ENCODE peak calls at places on chromosomes 3 and 15, in seven cellular contexts. One of them, this sample, is unnamed.

GRCh38 chr3:66498718-66499611 is 1.9 kb downstream of the LRIG1 start:
- DNase-seq in ACHN: no peak
- DNase-seq in stimulated activated CD4-positive, alpha-beta T cell treated with anti-CD3 and anti-CD28 coated beads, Interleukin-4, amount 100 ng/mL, for 48 hours: no peak
- DNase-seq in cardiac muscle cell: no peak
- DNase-seq in small intestine: peak; percentile 29
- DNase-seq in GM12865: no peak
- DNase-seq in OCI-M1: peak; percentile 20
- DNase-seq in this sample: no peak

GRCh38 chr3:157204431-157204830 is 44.5 kb upstream of the CCNL1 start:
- DNase-seq in cardiac muscle cell: peak; percentile 19
- DNase-seq in OCI-M1: peak; percentile 46
- DNase-seq in ACHN: peak; percentile 53
- DNase-seq in GM12865: no peak
- DNase-seq in small intestine: no peak
- DNase-seq in stimulated activated CD4-positive, alpha-beta T cell treated with anti-CD3 and anti-CD28 coated beads, Interleukin-4, amount 100 ng/mL, for 48 hours: no peak
- DNase-seq in this sample: peak; percentile 32

GRCh38 chr3:45779746-45780735 is 16.3 kb downstream of the SLC6A20 start:
- DNase-seq in stimulated activated CD4-positive, alpha-beta T cell treated with anti-CD3 and anti-CD28 coated beads, Interleukin-4, amount 100 ng/mL, for 48 hours: no peak
- DNase-seq in ACHN: no peak
- DNase-seq in GM12865: no peak
- DNase-seq in small intestine: no peak
- DNase-seq in OCI-M1: no peak
- DNase-seq in cardiac muscle cell: no peak
- DNase-seq in this sample: no peak

GRCh38 chr3:170961616-170962400 is 53.4 kb upstream of the EIF5A2 start:
- DNase-seq in OCI-M1: peak; percentile 44
- DNase-seq in GM12865: peak; percentile 30
- DNase-seq in small intestine: peak; percentile 59
- DNase-seq in cardiac muscle cell: peak; percentile 46
- DNase-seq in stimulated activated CD4-positive, alpha-beta T cell treated with anti-CD3 and anti-CD28 coated beads, Interleukin-4, amount 100 ng/mL, for 48 hours: no peak
- DNase-seq in ACHN: peak; percentile 59
- DNase-seq in this sample: peak; percentile 59

GRCh38 chr3:111521881-111522280 is 20.1 kb upstream of the CD96 start:
- DNase-seq in OCI-M1: no peak
- DNase-seq in cardiac muscle cell: no peak
- DNase-seq in small intestine: no peak
- DNase-seq in ACHN: no peak
- DNase-seq in stimulated activated CD4-positive, alpha-beta T cell treated with anti-CD3 and anti-CD28 coated beads, Interleukin-4, amount 100 ng/mL, for 48 hours: no peak
- DNase-seq in GM12865: no peak
- DNase-seq in this sample: no peak

GRCh38 chr3:38842266-38842965 is 26.4 kb upstream of the SCN10A start:
- DNase-seq in cardiac muscle cell: no peak
- DNase-seq in ACHN: no peak
- DNase-seq in OCI-M1: no peak
- DNase-seq in stimulated activated CD4-positive, alpha-beta T cell treated with anti-CD3 and anti-CD28 coated beads, Interleukin-4, amount 100 ng/mL, for 48 hours: no peak
- DNase-seq in small intestine: no peak
- DNase-seq in GM12865: no peak
- DNase-seq in this sample: peak; percentile 61

GRCh38 chr15:99592135-99592845 is 26.5 kb downstream of the MEF2A start:
- DNase-seq in small intestine: no peak
- DNase-seq in ACHN: no peak
- DNase-seq in stimulated activated CD4-positive, alpha-beta T cell treated with anti-CD3 and anti-CD28 coated beads, Interleukin-4, amount 100 ng/mL, for 48 hours: no peak
- DNase-seq in cardiac muscle cell: no peak
- DNase-seq in OCI-M1: no peak
- DNase-seq in GM12865: no peak
- DNase-seq in this sample: peak; percentile 10

GRCh38 chr3:180882115-180882514 is 30.4 kb upstream of the FXR1 start:
- DNase-seq in GM12865: no peak
- DNase-seq in small intestine: no peak
- DNase-seq in stimulated activated CD4-positive, alpha-beta T cell treated with anti-CD3 and anti-CD28 coated beads, Interleukin-4, amount 100 ng/mL, for 48 hours: no peak
- DNase-seq in cardiac muscle cell: no peak
- DNase-seq in OCI-M1: no peak
- DNase-seq in ACHN: no peak
- DNase-seq in this sample: no peak

GRCh38 chr15:63379492-63380150 is 2.0 kb downstream of the CA12 start:
- DNase-seq in GM12865: no peak
- DNase-seq in stimulated activated CD4-positive, alpha-beta T cell treated with anti-CD3 and anti-CD28 coated beads, Interleukin-4, amount 100 ng/mL, for 48 hours: no peak
- DNase-seq in ACHN: no peak
- DNase-seq in small intestine: peak; percentile 40
- DNase-seq in OCI-M1: no peak
- DNase-seq in cardiac muscle cell: no peak
- DNase-seq in this sample: peak; percentile 54

GRCh38 chr3:65963787-65964707 is 74.7 kb downstream of the MAGI1 start:
- DNase-seq in stimulated activated CD4-positive, alpha-beta T cell treated with anti-CD3 and anti-CD28 coated beads, Interleukin-4, amount 100 ng/mL, for 48 hours: peak; percentile 45
- DNase-seq in ACHN: peak; percentile 73
- DNase-seq in GM12865: peak; percentile 76
- DNase-seq in small intestine: peak; percentile 89
- DNase-seq in OCI-M1: peak; percentile 3
- DNase-seq in cardiac muscle cell: no peak
- DNase-seq in this sample: peak; percentile 71

GRCh38 chr3:136464502-136464901 is 214.4 kb downstream of the PCCB start:
- DNase-seq in OCI-M1: no peak
- DNase-seq in small intestine: no peak
- DNase-seq in GM12865: no peak
- DNase-seq in ACHN: no peak
- DNase-seq in stimulated activated CD4-positive, alpha-beta T cell treated with anti-CD3 and anti-CD28 coated beads, Interleukin-4, amount 100 ng/mL, for 48 hours: no peak
- DNase-seq in cardiac muscle cell: no peak
- DNase-seq in this sample: no peak

GRCh38 chr3:70096376-70097055 is 97.0 kb downstream of the SAMMSON start:
- DNase-seq in stimulated activated CD4-positive, alpha-beta T cell treated with anti-CD3 and anti-CD28 coated beads, Interleukin-4, amount 100 ng/mL, for 48 hours: no peak
- DNase-seq in OCI-M1: no peak
- DNase-seq in ACHN: no peak
- DNase-seq in GM12865: peak; percentile 90
- DNase-seq in cardiac muscle cell: no peak
- DNase-seq in small intestine: no peak
- DNase-seq in this sample: no peak

GRCh38 chr3:46893763-46894162 is 16.2 kb downstream of the PTH1R start:
- DNase-seq in OCI-M1: no peak
- DNase-seq in GM12865: no peak
- DNase-seq in ACHN: no peak
- DNase-seq in stimulated activated CD4-positive, alpha-beta T cell treated with anti-CD3 and anti-CD28 coated beads, Interleukin-4, amount 100 ng/mL, for 48 hours: no peak
- DNase-seq in cardiac muscle cell: no peak
- DNase-seq in small intestine: no peak
- DNase-seq in this sample: no peak

GRCh38 chr3:158451405-158452045 is 119.5 kb upstream of the MLF1 start:
- DNase-seq in small intestine: no peak
- DNase-seq in GM12865: no peak
- DNase-seq in OCI-M1: peak; percentile 41
- DNase-seq in ACHN: no peak
- DNase-seq in cardiac muscle cell: no peak
- DNase-seq in stimulated activated CD4-positive, alpha-beta T cell treated with anti-CD3 and anti-CD28 coated beads, Interleukin-4, amount 100 ng/mL, for 48 hours: no peak
- DNase-seq in this sample: no peak

GRCh38 chr15:25342629-25343028 is 96.2 kb downstream of the UBE3A start:
- DNase-seq in stimulated activated CD4-positive, alpha-beta T cell treated with anti-CD3 and anti-CD28 coated beads, Interleukin-4, amount 100 ng/mL, for 48 hours: no peak
- DNase-seq in OCI-M1: no peak
- DNase-seq in cardiac muscle cell: no peak
- DNase-seq in small intestine: no peak
- DNase-seq in GM12865: no peak
- DNase-seq in ACHN: no peak
- DNase-seq in this sample: no peak